ENCODE peak calls at places on chromosomes 16 and 17, in six cellular contexts. Z, P, T, F, R and A are unnamed samples.

GRCh38 chr16:17369441-17369951 is 101.3 kb downstream of the XYLT1 start:
- DNase-seq in Z (no peak), P (no peak), T (no peak), F (peak), R (peak), A (peak)

GRCh38 chr17:72592242-72592966 is 471.6 kb downstream of the SOX9 start:
- DNase-seq in Z (peak), P (peak), T (peak), F (no peak), R (peak), A (no peak)

GRCh38 chr17:70195091-70195490 is 25.8 kb downstream of the KCNJ2 start:
- DNase-seq in Z (no peak), P (no peak), T (no peak), F (no peak), R (no peak), A (no peak)

GRCh38 chr16:84550096-84550495 is 45.6 kb upstream of the MEAK7 start:
- DNase-seq in Z (no peak), P (no peak), T (no peak), F (no peak), R (no peak), A (no peak)

GRCh38 chr17:77915594-77916021 is 42.9 kb upstream of the TNRC6C start:
- DNase-seq in Z (no peak), P (no peak), T (peak), F (no peak), R (no peak), A (no peak)

GRCh38 chr17:63447688-63448005 is 1.5 kb upstream of the CYB561 start:
- DNase-seq in Z (no peak), P (no peak), T (no peak), F (no peak), R (no peak), A (no peak)

GRCh38 chr16:68664297-68664696 is 19.2 kb downstream of the CDH3 start:
- DNase-seq in Z (no peak), P (no peak), T (no peak), F (no peak), R (no peak), A (no peak)

GRCh38 chr17:49224198-49224996 is 6.2 kb downstream of the PHOSPHO1 start:
- DNase-seq in Z (no peak), P (no peak), T (peak), F (peak), R (no peak), A (no peak)

GRCh38 chr16:17293813-17294558 is 176.8 kb downstream of the XYLT1 start:
- DNase-seq in Z (no peak), P (no peak), T (no peak), F (no peak), R (no peak), A (no peak)

GRCh38 chr16:31484491-31485171 is 1.7 kb downstream of the SLC5A2 start:
- DNase-seq in Z (no peak), P (no peak), T (peak), F (no peak), R (no peak), A (no peak)